ENCODE peak calls at places on chromosomes 4 and X, in four cellular contexts. One of them, this sample, is unnamed.

GRCh38 chr4:86857341-86858052 is 8.3 kb upstream of the SLC10A6 start:
- DNase-seq in SK-N-SH: no peak
- DNase-seq in GM23248: no peak
- DNase-seq in H9: peak; percentile 62
- DNase-seq in this sample: no peak

GRCh38 chr4:48780867-48781219 is 764 bp upstream of the FRYL start:
- DNase-seq in SK-N-SH: peak; percentile 9
- DNase-seq in GM23248: peak; percentile 70
- DNase-seq in H9: no peak
- DNase-seq in this sample: peak; percentile 53

GRCh38 chr4:66590488-66591215 is 920.4 kb upstream of the EPHA5 start:
- DNase-seq in SK-N-SH: no peak
- DNase-seq in GM23248: no peak
- DNase-seq in H9: no peak
- DNase-seq in this sample: peak; percentile 69

GRCh38 chrX:16119353-16120220 is 3.8 kb upstream of the GRPR start:
- DNase-seq in SK-N-SH: no peak
- DNase-seq in GM23248: no peak
- DNase-seq in H9: no peak
- DNase-seq in this sample: no peak

GRCh38 chrX:9267415-9267814 is 197.4 kb upstream of the TBL1X start:
- DNase-seq in SK-N-SH: no peak
- DNase-seq in GM23248: no peak
- DNase-seq in H9: no peak
- DNase-seq in this sample: peak; percentile 49

GRCh38 chr4:61553562-61554125 is 353.5 kb downstream of the ADGRL3 start:
- DNase-seq in SK-N-SH: no peak
- DNase-seq in GM23248: no peak
- DNase-seq in H9: no peak
- DNase-seq in this sample: no peak

GRCh38 chrX:118698516-118699247 is 28.7 kb upstream of the IL13RA1 start:
- DNase-seq in SK-N-SH: no peak
- DNase-seq in GM23248: peak; percentile 5
- DNase-seq in H9: no peak
- DNase-seq in this sample: no peak

GRCh38 chr4:87076690-87077358 is 142.0 kb downstream of the AFF1 start:
- DNase-seq in SK-N-SH: no peak
- DNase-seq in GM23248: peak; percentile 37
- DNase-seq in H9: no peak
- DNase-seq in this sample: no peak

GRCh38 chrX:47523297-47523696 is 37.7 kb upstream of the ARAF start:
- DNase-seq in SK-N-SH: peak; percentile 91
- DNase-seq in GM23248: peak; percentile 85
- DNase-seq in H9: peak; percentile 79
- DNase-seq in this sample: peak; percentile 59

GRCh38 chr4:168569909-168570276 is 73.0 kb downstream of the PALLD start:
- DNase-seq in SK-N-SH: no peak
- DNase-seq in GM23248: peak; percentile 22
- DNase-seq in H9: no peak
- DNase-seq in this sample: no peak

GRCh38 chr4:112029642-112030235 is 115.5 kb upstream of the FAM241A start:
- DNase-seq in SK-N-SH: no peak
- DNase-seq in GM23248: peak; percentile 53
- DNase-seq in H9: no peak
- DNase-seq in this sample: no peak

GRCh38 chr4:37561803-37562207 is 124.4 kb downstream of the RELL1 start:
- DNase-seq in SK-N-SH: no peak
- DNase-seq in GM23248: peak; percentile 36
- DNase-seq in H9: no peak
- DNase-seq in this sample: peak; percentile 5

GRCh38 chrX:134936542-134936941 is 54.2 kb upstream of the SMIM10 start:
- DNase-seq in SK-N-SH: no peak
- DNase-seq in GM23248: peak; percentile 68
- DNase-seq in H9: no peak
- DNase-seq in this sample: peak; percentile 92

GRCh38 chrX:109374276-109374960 is 107.5 kb downstream of the GUCY2F start:
- DNase-seq in SK-N-SH: no peak
- DNase-seq in GM23248: no peak
- DNase-seq in H9: peak; percentile 34
- DNase-seq in this sample: peak; percentile 27

GRCh38 chr4:187098429-187098828 is 374.8 kb upstream of the FAT1 start:
- DNase-seq in SK-N-SH: no peak
- DNase-seq in GM23248: no peak
- DNase-seq in H9: no peak
- DNase-seq in this sample: no peak
- H3K9ac ChIP-seq in SK-N-SH: no peak overlapping the region
- H3K9ac ChIP-seq in GM23248: no peak overlapping the region
- H3K9ac ChIP-seq in H9: no peak overlapping the region
- H3K9ac ChIP-seq in this sample: no peak overlapping the region

GRCh38 chr4:31290836-31291235 is 570.7 kb downstream of the PCDH7 start:
- DNase-seq in SK-N-SH: no peak
- DNase-seq in GM23248: no peak
- DNase-seq in H9: peak; percentile 63
- DNase-seq in this sample: no peak
- H3K4me2 ChIP-seq in SK-N-SH: no peak overlapping the region
- H3K4me2 ChIP-seq in GM23248: no peak overlapping the region
- H3K4me2 ChIP-seq in H9: peak overlapping the region; percentile 43
- H3K4me2 ChIP-seq in this sample: no peak overlapping the region

GRCh38 chrX:1466971-1467561 is 14.4 kb upstream of the ASMTL start:
- DNase-seq in SK-N-SH: no peak
- DNase-seq in GM23248: no peak
- DNase-seq in H9: peak; percentile 28
- DNase-seq in this sample: no peak
- H3K79me2 ChIP-seq in SK-N-SH: no peaks in the 10 kb centered on the region
- H3K79me2 ChIP-seq in GM23248: no peaks in the 10 kb centered on the region
- H3K79me2 ChIP-seq in H9: no peaks in the 10 kb centered on the region
- H3K79me2 ChIP-seq in this sample: no peaks in the 10 kb centered on the region

GRCh38 chr4:56050584-56050983 is 101.8 kb downstream of the CEP135 start:
- DNase-seq in SK-N-SH: no peak
- DNase-seq in GM23248: no peak
- DNase-seq in H9: no peak
- DNase-seq in this sample: no peak

GRCh38 chr4:56051049-56051709 is 102.4 kb downstream of the CEP135 start:
- DNase-seq in SK-N-SH: peak; percentile 67
- DNase-seq in GM23248: no peak
- DNase-seq in H9: no peak
- DNase-seq in this sample: no peak

GRCh38 chr4:56051710-56052075 is 102.9 kb downstream of the CEP135 start:
- DNase-seq in SK-N-SH: no peak
- DNase-seq in GM23248: no peak
- DNase-seq in H9: no peak
- DNase-seq in this sample: no peak

GRCh38 chr4:56048621-56049427 is 100.1 kb downstream of the CEP135 start:
- DNase-seq in SK-N-SH: peak; percentile 89
- DNase-seq in GM23248: peak; percentile 67
- DNase-seq in H9: peak; percentile 56
- DNase-seq in this sample: peak; percentile 52

GRCh38 chr4:56049428-56050212 is 100.9 kb downstream of the CEP135 start:
- DNase-seq in SK-N-SH: peak; percentile 69
- DNase-seq in GM23248: peak; percentile 38
- DNase-seq in H9: peak; percentile 69
- DNase-seq in this sample: peak; percentile 46
- H3K9ac ChIP-seq in SK-N-SH: peak overlapping the region; percentile 72
- H3K9ac ChIP-seq in GM23248: no peak overlapping the region
- H3K9ac ChIP-seq in H9: peak overlapping the region; percentile 82
- H3K9ac ChIP-seq in this sample: peak overlapping the region; percentile 24

GRCh38 chrX:103918050-103918449 is 44.4 kb upstream of the TMSB15B start:
- DNase-seq in SK-N-SH: peak; percentile 70
- DNase-seq in GM23248: peak; percentile 73
- DNase-seq in H9: peak; percentile 87
- DNase-seq in this sample: peak; percentile 59
- H3K4me2 ChIP-seq in SK-N-SH: peak overlapping the region; percentile 95
- H3K4me2 ChIP-seq in GM23248: peak overlapping the region; percentile 91
- H3K4me2 ChIP-seq in H9: peak overlapping the region; percentile 89
- H3K4me2 ChIP-seq in this sample: peak overlapping the region; percentile 44

DNA sequence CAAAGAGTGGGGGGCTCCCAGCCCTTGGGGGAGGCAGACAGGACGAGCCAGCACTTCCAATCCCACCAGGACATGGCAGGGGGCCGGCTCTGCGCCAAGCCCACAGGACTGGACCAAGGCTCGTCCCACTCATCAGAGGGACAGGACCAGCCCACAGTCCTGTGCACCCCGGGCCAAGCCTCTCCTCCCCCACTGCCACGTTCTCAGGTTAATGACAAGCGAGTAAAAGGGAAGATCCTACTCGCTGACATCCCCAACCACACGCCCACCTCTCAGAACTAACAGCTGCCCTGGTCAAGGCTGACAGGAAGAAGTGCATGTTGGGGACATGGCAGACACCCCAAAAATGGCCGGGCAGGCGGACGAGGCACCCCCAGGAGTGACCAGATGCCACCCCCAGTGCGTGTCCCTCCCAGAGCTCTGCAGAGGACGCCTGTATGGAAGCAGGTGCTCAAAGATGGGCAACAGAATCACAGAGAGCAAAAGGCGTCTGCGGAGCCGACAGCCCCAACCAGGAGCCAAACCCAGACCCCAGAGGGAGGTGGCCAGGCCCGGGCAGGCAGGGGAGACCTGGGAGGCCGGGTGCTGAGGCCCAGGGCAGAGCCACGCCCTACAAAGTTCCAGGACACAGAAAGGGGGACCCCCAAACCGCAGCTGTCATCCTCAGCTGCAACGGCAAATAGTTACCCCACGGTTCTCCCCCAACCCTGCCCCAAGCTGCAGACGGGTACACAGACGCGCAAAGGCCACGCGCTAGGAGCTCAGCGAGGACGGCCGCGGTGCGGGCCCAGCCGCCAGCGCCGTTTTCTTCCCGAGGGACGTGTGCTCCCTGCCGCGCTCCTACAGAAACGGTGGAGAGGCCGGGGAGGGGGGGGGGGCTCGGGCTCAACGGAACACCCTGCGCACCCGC is 1.8 kb downstream of the CTBP1 start:
- DNase-seq in SK-N-SH: peak; percentile 64
- DNase-seq in GM23248: peak; percentile 65
- DNase-seq in H9: peak; percentile 27
- DNase-seq in this sample: no peak
- H3K79me2 ChIP-seq in SK-N-SH: peaks cover 69% of the 10 kb centered on the region
- H3K79me2 ChIP-seq in GM23248: peaks cover 79% of the 10 kb centered on the region
- H3K79me2 ChIP-seq in H9: peaks cover 48% of the 10 kb centered on the region
- H3K79me2 ChIP-seq in this sample: peaks cover 68% of the 10 kb centered on the region

GRCh38 chr4:41321216-41321945 is 64.7 kb downstream of the UCHL1 start:
- DNase-seq in SK-N-SH: no peak
- DNase-seq in GM23248: no peak
- DNase-seq in H9: no peak
- DNase-seq in this sample: no peak
- H3K9ac ChIP-seq in SK-N-SH: no peak overlapping the region
- H3K9ac ChIP-seq in GM23248: no peak overlapping the region
- H3K9ac ChIP-seq in H9: no peak overlapping the region
- H3K9ac ChIP-seq in this sample: no peak overlapping the region

DNA sequence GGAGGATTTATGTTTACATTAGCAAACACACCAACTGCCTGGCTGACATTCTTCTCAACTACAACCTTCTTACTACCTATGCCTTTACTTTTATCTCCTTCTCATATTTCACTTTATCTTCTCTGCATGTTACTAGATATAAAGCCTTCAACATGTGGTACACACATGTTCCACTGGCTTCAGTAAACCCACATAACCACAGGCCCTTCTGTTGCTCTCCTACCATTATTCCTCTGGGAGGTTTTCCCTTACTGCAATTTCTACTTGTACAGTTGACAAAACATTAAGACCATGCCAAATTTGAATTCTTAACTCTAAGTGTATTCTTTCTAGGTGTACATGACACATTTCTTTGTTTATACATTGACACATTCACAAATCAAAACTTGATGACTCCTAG is 133.1 kb downstream of the ARAP2 start:
- DNase-seq in SK-N-SH: no peak
- DNase-seq in GM23248: no peak
- DNase-seq in H9: no peak
- DNase-seq in this sample: peak; percentile 43
- H3K4me2 ChIP-seq in SK-N-SH: no peak overlapping the region
- H3K4me2 ChIP-seq in GM23248: no peak overlapping the region
- H3K4me2 ChIP-seq in H9: no peak overlapping the region
- H3K4me2 ChIP-seq in this sample: no peak overlapping the region

This sample was measured in fibroblast of lung.